ENCODE peak calls at places on chromosomes 7 and 10, in seven cellular contexts. N, T, O, H, A, S and C are unnamed samples.

GRCh38 chr10:13684813-13685511 is 98.2 kb downstream of the PRPF18 start:
- DNase-seq in N (no peak), T (no peak), O (no peak), H (no peak), A (no peak), S (no peak), C (no peak)

GRCh38 chr10:71355886-71356285 is 36.8 kb downstream of the SLC29A3 start:
- DNase-seq in N (no peak), T (no peak), O (no peak), H (no peak), A (no peak), S (no peak), C (no peak)

GRCh38 chr7:5354460-5355279 is 69.0 kb downstream of the TNRC18 start:
- DNase-seq in N (no peak), T (no peak), O (no peak), H (no peak), A (no peak), S (peak; percentile 99), C (no peak)

GRCh38 chr7:36589391-36589790 is 134.9 kb downstream of the AOAH start:
- DNase-seq in N (no peak), T (no peak), O (no peak), H (no peak), A (no peak), S (no peak), C (no peak)

GRCh38 chr7:13198036-13198435 is 510.6 kb downstream of the ARL4A start:
- DNase-seq in N (no peak), T (no peak), O (no peak), H (no peak), A (no peak), S (no peak), C (no peak)

GRCh38 chr7:30412810-30413504 is 65.6 kb downstream of the NOD1 start:
- DNase-seq in N (peak; percentile 68), T (peak; percentile 16), O (peak; percentile 88), H (no peak), A (peak; percentile 48), S (peak; percentile 72), C (peak; percentile 52)

GRCh38 chr7:107207459-107207858 is 38.7 kb downstream of the HBP1 start:
- DNase-seq in N (no peak), T (no peak), O (no peak), H (no peak), A (no peak), S (peak; percentile 29), C (no peak)

GRCh38 chr7:73700070-73700423 is 16.6 kb downstream of the BUD23 start:
- DNase-seq in N (no peak), T (no peak), O (no peak), H (no peak), A (no peak), S (no peak), C (no peak)

GRCh38 chr10:125023269-125023668 is 81.3 kb downstream of the ZRANB1 start:
- DNase-seq in N (no peak), T (no peak), O (peak; percentile 10), H (no peak), A (no peak), S (peak; percentile 90), C (no peak)

GRCh38 chr7:20365486-20365885 is 34.8 kb downstream of the ITGB8 start:
- DNase-seq in N (no peak), T (no peak), O (no peak), H (no peak), A (no peak), S (peak; percentile 27), C (no peak)

GRCh38 chr10:71234017-71234894 is 21.9 kb downstream of the UNC5B start:
- DNase-seq in N (no peak), T (no peak), O (no peak), H (no peak), A (no peak), S (no peak), C (no peak)

GRCh38 chr10:110344622-110345021 is 39.9 kb upstream of the SMNDC1 start:
- DNase-seq in N (no peak), T (no peak), O (no peak), H (no peak), A (no peak), S (no peak), C (no peak)

GRCh38 chr7:2387897-2388636 is 15.3 kb upstream of the CHST12 start:
- DNase-seq in N (no peak), T (no peak), O (no peak), H (no peak), A (no peak), S (no peak), C (no peak)

GRCh38 chr7:44107961-44108767 is 4.0 kb downstream of the AEBP1 start:
- DNase-seq in N (no peak), T (no peak), O (no peak), H (no peak), A (no peak), S (peak; percentile 43), C (no peak)

GRCh38 chr7:16471933-16472332 is 6.4 kb upstream of the SOSTDC1 start:
- DNase-seq in N (no peak), T (no peak), O (peak; percentile 43), H (no peak), A (no peak), S (no peak), C (no peak)

GRCh38 chr10:12780634-12781601 is 220.6 kb downstream of the CCDC3 start:
- DNase-seq in N (no peak), T (no peak), O (no peak), H (no peak), A (no peak), S (no peak), C (no peak)

GRCh38 chr7:17769918-17770317 is 170.4 kb downstream of the SNX13 start:
- DNase-seq in N (peak; percentile 59), T (no peak), O (peak; percentile 69), H (peak; percentile 21), A (peak; percentile 52), S (peak; percentile 48), C (peak; percentile 56)

GRCh38 chr10:102610499-102610898 is 33.8 kb upstream of the TRIM8 start:
- DNase-seq in N (no peak), T (no peak), O (no peak), H (no peak), A (no peak), S (no peak), C (no peak)

GRCh38 chr7:81127991-81128390 is 209.1 kb upstream of the SEMA3C start:
- DNase-seq in N (no peak), T (no peak), O (no peak), H (no peak), A (no peak), S (no peak), C (no peak)

GRCh38 chr7:131546583-131547111 is 9.8 kb downstream of the PODXL start:
- DNase-seq in N (no peak), T (no peak), O (peak; percentile 46), H (peak; percentile 89), A (peak; percentile 94), S (peak; percentile 84), C (no peak)

DNA sequence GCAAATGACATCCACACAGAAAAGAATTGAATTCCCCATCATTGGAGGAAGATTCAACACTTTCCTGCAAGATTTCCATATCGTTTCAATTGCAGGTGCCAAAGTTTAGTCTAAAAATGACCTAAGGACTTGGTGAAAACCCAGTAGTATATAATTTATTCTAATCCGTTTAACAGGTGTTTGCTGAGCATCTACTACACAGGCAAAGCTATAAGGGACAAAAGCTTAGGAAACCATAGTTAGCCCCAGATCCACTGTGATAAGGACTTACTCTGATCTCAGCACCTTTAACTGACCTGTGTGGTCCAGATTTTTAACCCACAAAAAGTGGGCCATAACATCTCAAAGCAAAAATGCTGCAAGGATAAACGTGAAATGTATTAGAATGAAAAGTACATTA is 19.1 kb downstream of the UBE2H start:
- DNase-seq in N (no peak), T (no peak), O (no peak), H (no peak), A (no peak), S (no peak), C (no peak)
- TF ChIP-seq CTCF in N (no peak), T (no peak), O (no peak), H (no peak), A (no peak), S (no peak), C (no peak)

GRCh38 chr7:113094517-113095249 is 8.1 kb upstream of the GPR85 start:
- DNase-seq in N (no peak), T (no peak), O (no peak), H (no peak), A (no peak), S (no peak), C (no peak)

GRCh38 chr7:113099284-113099919 is 12.8 kb upstream of the GPR85 start:
- DNase-seq in N (no peak), T (no peak), O (no peak), H (no peak), A (no peak), S (no peak), C (no peak)

GRCh38 chr7:113100091-113100723 is 13.6 kb upstream of the GPR85 start:
- DNase-seq in N (no peak), T (no peak), O (no peak), H (no peak), A (no peak), S (peak; percentile 49), C (no peak)
- TF ChIP-seq SIN3A in N (no peak), T (no peak), O (no peak), H (no peak), A (no peak), S (no peak), C (no peak)

DNA sequence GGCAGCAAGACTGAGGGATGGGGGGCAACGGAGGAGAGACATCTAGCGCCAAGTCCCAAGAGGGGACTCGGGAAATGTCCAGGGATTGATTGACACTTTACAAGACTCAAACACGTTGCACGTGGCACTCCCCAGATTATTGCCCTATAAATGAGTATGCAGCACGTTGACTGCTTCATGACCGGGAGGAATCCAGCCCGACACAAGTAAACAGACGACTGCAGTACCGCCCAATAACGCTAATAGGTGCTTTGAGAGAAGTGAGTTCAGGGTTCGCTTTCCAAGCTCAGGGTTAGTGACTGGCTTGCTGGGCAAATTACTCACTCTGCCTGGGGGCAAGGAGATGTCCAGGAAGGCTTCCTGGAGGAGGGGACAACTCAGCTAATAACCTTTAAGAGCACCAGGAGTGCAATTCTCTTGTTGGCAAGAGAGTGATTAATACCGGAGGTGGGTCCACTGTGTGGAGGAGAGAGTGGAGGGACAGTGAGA is 73.3 kb upstream of the MYL10 start:
- DNase-seq in N (peak; percentile 23), T (no peak), O (peak; percentile 56), H (no peak), A (no peak), S (no peak), C (no peak)
- TF ChIP-seq CTCF in N (peak; percentile 30), T (no peak), O (peak; percentile 36), H (no peak), A (peak; percentile 26), S (no peak), C (no peak)

DNA sequence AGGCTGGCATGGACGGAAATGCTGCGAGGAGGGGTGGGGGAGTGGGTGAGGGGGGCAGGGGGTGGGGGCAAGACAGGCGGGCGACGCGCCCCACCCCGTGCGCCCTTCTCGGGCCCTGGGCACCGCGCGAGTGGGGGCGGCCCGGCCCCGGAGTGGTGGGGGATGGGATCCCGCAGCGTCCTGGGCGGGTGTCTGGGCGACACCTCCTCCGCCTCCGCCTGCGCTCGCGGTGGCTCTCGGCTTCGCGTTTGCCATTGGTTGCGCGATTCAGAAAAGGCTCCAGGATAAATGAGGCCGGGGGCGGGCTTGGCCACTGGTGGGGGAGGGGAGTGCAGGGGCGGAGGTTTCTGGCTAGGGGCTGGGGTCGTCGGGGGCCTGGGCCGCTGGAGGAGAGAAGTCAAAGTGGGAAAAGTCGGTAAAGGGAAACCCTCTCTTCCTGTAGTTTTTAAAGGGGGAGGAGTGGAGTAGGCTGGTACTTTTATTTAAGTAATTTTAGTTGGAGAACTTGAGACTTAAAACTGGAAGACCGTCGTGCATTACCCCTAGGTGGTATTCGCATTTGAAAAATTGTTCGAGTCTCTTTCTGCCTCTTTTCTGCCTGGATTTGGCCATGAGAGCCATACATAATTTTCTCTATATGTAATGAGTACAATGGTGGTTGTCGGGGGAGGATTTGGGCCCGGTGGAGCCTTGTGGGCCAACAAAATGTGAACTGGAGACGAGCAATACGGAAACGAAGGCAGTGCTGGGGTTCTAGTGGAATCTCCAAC is 984 bp upstream of the IGF2BP3 start:
- DNase-seq in N (peak; percentile 72), T (no peak), O (peak; percentile 83), H (no peak), A (peak; percentile 80), S (peak; percentile 93), C (no peak)
- TF ChIP-seq SIN3A in N (no peak), T (peak; percentile 45), O (no peak), H (peak; percentile 9), A (no peak), S (peak; percentile 40), C (peak; percentile 92)